ENCODE peak calls at places on chromosome 1, in eight cellular contexts. C is PC-3, D is psoas muscle, G is IMR-90, V is upper lobe of right lung, U is SJSA1, M is cardiac muscle cell, N is aorta. R is an unnamed sample. For H3K4me1, the result is how much of the 10 kb centered on the place peaks cover.

GRCh38 chr1:63523738-63524137 is 413 bp downstream of the EFCAB7 start:
- DNase-seq in M (peak), N (no peak), D (no peak), V (no peak), C (no peak), U (peak), G (no peak), R (no peak)

GRCh38 chr1:230085178-230085515 is 18.1 kb downstream of the GALNT2 start:
- DNase-seq in G (no peak), N (no peak), M (no peak), V (no peak), U (no peak), C (peak), D (no peak), R (no peak)

GRCh38 chr1:234881893-234882771 is 246.5 kb downstream of the TOMM20 start:
- DNase-seq in C (no peak), D (no peak), M (no peak), G (no peak), N (no peak), V (no peak), U (no peak), R (no peak)

GRCh38 chr1:32753532-32754281 is 51.1 kb upstream of the SYNC start:
- DNase-seq in M (peak), C (peak), V (peak), U (no peak), N (no peak), G (peak), D (peak), R (peak)

GRCh38 chr1:32241011-32241763 is 5.8 kb upstream of the FAM167B start:
- DNase-seq in V (peak), M (peak), N (peak), G (peak), D (peak), C (peak), U (peak), R (peak)

GRCh38 chr1:48492392-48492791 is 20.4 kb upstream of the SPATA6 start:
- DNase-seq in C (no peak), U (no peak), D (peak), M (no peak), N (no peak), V (no peak), G (no peak), R (no peak)

GRCh38 chr1:213723187-213723586 is 264.6 kb upstream of the PROX1 start:
- DNase-seq in G (no peak), M (no peak), N (no peak), U (no peak), V (no peak), D (no peak), C (no peak), R (no peak)

GRCh38 chr1:205310981-205311704 is 10.4 kb downstream of the NUAK2 start:
- DNase-seq in C (no peak), U (no peak), G (no peak), D (no peak), V (no peak), N (no peak), M (no peak), R (no peak)

GRCh38 chr1:181504294-181505115 is 21.2 kb downstream of the CACNA1E start:
- DNase-seq in M (peak), G (peak), U (no peak), N (no peak), V (no peak), C (peak), D (no peak), R (no peak)

GRCh38 chr1:66532798-66533783 is 862 bp upstream of the SGIP1 start:
- DNase-seq in U (no peak), D (peak), V (peak), C (no peak), M (no peak), N (peak), G (peak), R (no peak)

GRCh38 chr1:214445846-214446614 is 105.4 kb downstream of the PTPN14 start:
- DNase-seq in V (no peak), U (peak), N (no peak), G (peak), D (no peak), C (peak), M (no peak), R (no peak)

GRCh38 chr1:7534061-7534825 is 236.9 kb upstream of the VAMP3 start:
- DNase-seq in D (no peak), M (no peak), G (no peak), V (no peak), N (peak), C (no peak), U (no peak), R (no peak)

GRCh38 chr1:181089017-181089776 is 697 bp downstream of the IER5 start:
- DNase-seq in N (peak), C (no peak), G (no peak), D (peak), M (peak), U (no peak), V (peak), R (no peak)

GRCh38 chr1:58785424-58786058 is 1.7 kb upstream of the JUN start:
- DNase-seq in G (peak), M (peak), C (peak), N (no peak), D (peak), U (peak), V (peak), R (peak)

GRCh38 chr1:147613506-147613905 is 56.8 kb downstream of the ACP6 start:
- DNase-seq in C (no peak), V (no peak), D (no peak), M (no peak), G (peak), U (no peak), N (no peak), R (no peak)

GRCh38 chr1:214474467-214474866 is 76.9 kb downstream of the PTPN14 start:
- DNase-seq in C (no peak), V (no peak), G (no peak), N (no peak), M (no peak), U (no peak), D (no peak), R (no peak)

GRCh38 chr1:81978945-81979344 is 178.2 kb downstream of the ADGRL2 start:
- DNase-seq in G (no peak), U (no peak), M (no peak), N (no peak), V (no peak), D (no peak), C (no peak), R (no peak)

GRCh38 chr1:183315987-183316758 is 102.0 kb downstream of the NMNAT2 start:
- DNase-seq in C (no peak), G (no peak), M (no peak), V (no peak), U (no peak), D (no peak), N (no peak), R (no peak)

GRCh38 chr1:31584869-31585735 is 8.8 kb downstream of the TINAGL1 start:
- DNase-seq in G (no peak), C (no peak), V (peak), N (no peak), U (no peak), D (no peak), M (no peak), R (no peak)

GRCh38 chr1:213163278-213163711 is 112.3 kb downstream of the RPS6KC1 start:
- DNase-seq in D (no peak), V (no peak), C (peak), G (no peak), U (no peak), M (no peak), N (no peak), R (no peak)

GRCh38 chr1:56586502-56586901 is 7.1 kb upstream of the PLPP3 start:
- DNase-seq in G (no peak), M (no peak), U (no peak), V (no peak), C (no peak), D (no peak), N (no peak), R (no peak)

GRCh38 chr1:9792156-9793042 is 31.4 kb downstream of the CLSTN1 start:
- DNase-seq in U (no peak), D (no peak), G (peak), N (no peak), C (peak), M (peak), V (no peak), R (no peak)

GRCh38 chr1:198462365-198463025 is 78.0 kb downstream of the ATP6V1G3 start:
- DNase-seq in V (no peak), U (peak), D (no peak), N (no peak), M (no peak), C (peak), G (peak), R (no peak)

GRCh38 chr1:223212441-223212840 is 69.4 kb upstream of the TLR5 start:
- DNase-seq in D (no peak), N (no peak), C (no peak), U (peak), M (no peak), G (no peak), V (no peak), R (no peak)

DNA sequence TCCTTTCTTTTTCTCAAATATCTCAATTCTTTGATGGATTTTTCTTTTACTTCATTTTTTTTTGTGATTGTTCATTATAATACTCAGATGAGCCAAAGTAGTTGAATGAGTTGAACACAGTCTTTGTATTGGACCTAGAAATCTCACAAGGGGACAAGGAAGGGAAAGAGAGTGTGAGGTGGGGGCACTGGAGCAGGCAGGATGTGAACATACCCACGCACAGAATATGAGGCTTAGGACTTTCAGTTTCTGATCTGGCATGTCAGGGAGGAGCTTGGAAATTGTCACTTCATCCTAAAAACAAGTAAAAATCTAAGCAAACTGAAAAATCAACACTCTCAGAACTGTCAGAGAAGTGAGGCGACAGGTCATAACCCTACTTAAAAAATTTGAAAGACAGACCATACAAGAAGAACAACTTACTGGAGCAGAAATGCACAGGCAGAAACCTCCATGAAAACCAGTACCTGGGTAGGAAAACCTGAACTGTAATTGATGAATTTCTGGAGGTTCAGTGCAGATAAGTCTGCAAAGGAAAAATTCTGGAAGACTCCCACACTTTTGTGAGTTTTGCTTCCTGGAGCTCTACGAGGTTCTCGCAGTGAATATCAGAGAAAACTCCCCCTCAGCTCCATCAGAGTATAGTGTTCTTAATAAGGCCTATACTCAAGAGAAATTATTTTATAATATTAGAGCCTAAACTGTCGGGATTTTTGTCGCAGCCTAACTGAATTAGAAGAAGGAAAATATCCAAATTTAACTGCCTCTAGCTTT is 3.6 kb upstream of the PTGS2 start:
- DNase-seq in U (no peak), M (no peak), C (no peak), G (no peak), D (no peak), N (no peak), V (no peak), R (no peak)
- H3K27ac ChIP-seq in U (no peak), M (no peak), C (no peak), G (no peak), D (no peak), N (no peak), V (no peak), R (no peak)

GRCh38 chr1:178999061-178999460 is 26.6 kb upstream of the FAM20B start:
- DNase-seq in G (no peak), D (no peak), M (no peak), N (no peak), C (no peak), U (no peak), V (no peak), R (no peak)

GRCh38 chr1:179001451-179001850 is 24.2 kb upstream of the FAM20B start:
- DNase-seq in U (no peak), N (no peak), V (no peak), M (no peak), C (no peak), G (no peak), D (no peak), R (no peak)

GRCh38 chr1:179003474-179004066 is 22.1 kb upstream of the FAM20B start:
- DNase-seq in U (no peak), G (no peak), V (no peak), M (no peak), C (peak), D (no peak), N (no peak), R (no peak)

GRCh38 chr1:178998295-178998694 is 27.4 kb upstream of the FAM20B start:
- DNase-seq in M (no peak), G (no peak), U (no peak), C (no peak), D (no peak), N (no peak), V (no peak), R (no peak)

DNA sequence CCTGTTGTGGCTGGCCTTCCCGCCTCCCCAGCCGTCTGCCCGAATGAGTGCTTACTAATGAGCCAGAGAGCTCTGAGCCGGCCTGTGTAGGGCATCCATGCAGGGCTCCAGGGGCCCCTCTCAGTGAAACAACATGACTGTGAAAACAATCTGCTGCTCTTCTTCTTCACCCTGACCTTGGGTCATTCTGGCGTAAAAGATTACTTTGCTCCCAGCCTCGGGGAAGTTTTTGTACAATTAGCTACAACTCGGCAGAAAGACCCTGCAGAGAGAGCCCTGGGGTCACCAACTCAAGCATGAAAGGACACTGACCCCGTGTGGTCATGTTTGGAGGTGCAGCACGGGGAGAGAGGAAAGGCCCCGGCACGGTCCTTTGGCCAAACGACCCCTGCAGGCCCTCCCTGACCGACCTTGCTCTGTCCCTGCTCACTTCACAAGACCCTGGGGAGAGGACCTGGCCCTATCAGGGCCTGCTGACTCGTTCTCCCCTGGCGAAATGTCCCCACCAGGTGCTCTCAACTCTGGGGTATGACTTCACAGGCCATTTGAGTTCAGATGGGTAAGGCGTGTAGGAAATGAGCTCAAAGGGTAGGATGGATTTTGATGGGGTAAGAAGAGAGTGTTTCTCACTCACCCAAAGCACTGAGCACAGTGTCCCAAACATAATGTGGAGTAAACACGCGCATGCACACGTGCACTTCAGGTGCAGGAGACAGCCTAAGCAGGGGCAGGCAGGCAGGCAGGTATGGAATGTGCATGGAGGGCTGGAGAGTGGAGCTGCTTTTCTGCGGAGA is 22.9 kb upstream of the FAM20B start:
- DNase-seq in C (peak), U (peak), M (peak), D (peak), N (peak), V (peak), G (peak), R (peak)
- H3K4me3 ChIP-seq in C (peak), U (no peak), M (no peak), D (no peak), N (no peak), V (no peak), G (no peak), R (no peak)

GRCh38 chr1:23122023-23122738 is 46.5 kb downstream of the LUZP1 start:
- DNase-seq in V (no peak), C (peak), N (peak), M (no peak), G (peak), D (no peak), U (no peak), R (peak)
- H3K4me1 ChIP-seq in V (under half), C (under half), N (under half), M (under half), G (under half), D (under half), U (under half), R (under half)

GRCh38 chr1:108719253-108719652 is 6.5 kb downstream of the FNDC7 start:
- DNase-seq in C (no peak), M (no peak), V (no peak), N (no peak), G (peak), D (no peak), U (no peak), R (no peak)
- H3K27ac ChIP-seq in C (peak), M (no peak), V (no peak), N (no peak), G (peak), D (no peak), U (no peak), R (no peak)

GRCh38 chr1:1401457-1402010 is 2.4 kb upstream of the CCNL2 start:
- DNase-seq in U (no peak), V (no peak), M (no peak), D (no peak), N (no peak), G (no peak), C (no peak), R (no peak)
- H3K4me3 ChIP-seq in U (no peak), V (no peak), M (no peak), D (no peak), N (no peak), G (no peak), C (peak), R (no peak)

DNA sequence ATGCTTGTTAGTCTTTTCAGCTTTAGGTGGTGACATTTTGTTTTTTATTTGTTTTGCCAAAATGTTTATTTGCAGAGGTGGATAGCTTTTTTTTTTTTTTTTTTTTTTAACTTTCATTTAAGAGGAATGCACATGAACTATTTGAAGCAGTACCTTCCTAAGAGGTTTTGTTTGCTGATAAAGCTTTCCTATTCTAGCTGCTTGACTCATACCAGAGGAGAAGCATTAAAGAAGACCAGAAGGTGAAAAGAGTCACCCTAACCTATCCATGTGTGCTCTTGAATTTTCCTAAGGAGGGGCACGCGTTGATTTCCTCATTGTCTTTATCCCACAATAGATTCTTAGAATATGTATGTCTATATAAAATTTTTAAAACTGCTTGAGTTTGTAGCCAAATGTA is 57.7 kb downstream of the PRDM2 start:
- DNase-seq in D (no peak), C (peak), M (no peak), V (no peak), U (no peak), N (no peak), G (no peak), R (no peak)
- H3K4me1 ChIP-seq in D (half or more), C (under half), M (under half), V (half or more), U (under half), N (under half), G (under half), R (under half)

GRCh38 chr1:54271341-54271740 is 71.4 kb downstream of the MRPL37 start:
- DNase-seq in V (no peak), G (no peak), D (no peak), C (no peak), U (no peak), M (no peak), N (no peak), R (no peak)
- H3K27ac ChIP-seq in V (no peak), G (no peak), D (peak), C (no peak), U (no peak), M (no peak), N (no peak), R (peak)

R was measured in ovary.